ENCODE peak calls at places on chromosomes 2 and 18, in ten cellular contexts. H, U, O, B, N, M, W, J, F and G are unnamed samples. For H3K9me3, the result is how much of the 10 kb centered on the place peaks cover.

GRCh38 chr18:49459404-49460171 is 857 bp downstream of the DYM start:
- DNase-seq in H (peak), U (peak), O (peak), B (no peak), N (no peak), M (peak), W (peak), J (no peak), F (no peak), G (no peak)

GRCh38 chr2:203484266-203485112 is 50.6 kb downstream of the RAPH1 start:
- DNase-seq in H (no peak), U (peak), O (peak), B (no peak), N (no peak), M (peak), W (peak), J (no peak), F (peak), G (no peak)

GRCh38 chr2:102141011-102141914 is 1.3 kb upstream of the IL1R1 start:
- DNase-seq in H (peak), U (no peak), O (no peak), B (no peak), N (no peak), M (peak), W (peak), J (peak), F (no peak), G (no peak)

GRCh38 chr18:45073556-45073955 is 392.9 kb downstream of the SETBP1 start:
- DNase-seq in H (no peak), U (no peak), O (no peak), B (no peak), N (no peak), M (no peak), W (no peak), J (no peak), F (no peak), G (no peak)

GRCh38 chr2:120934221-120934639 is 198.6 kb downstream of the GLI2 start:
- DNase-seq in H (no peak), U (no peak), O (no peak), B (no peak), N (no peak), M (peak), W (no peak), J (peak), F (no peak), G (no peak)

GRCh38 chr2:42614838-42615237 is 46.4 kb downstream of the MTA3 start:
- DNase-seq in H (no peak), U (no peak), O (no peak), B (no peak), N (no peak), M (no peak), W (no peak), J (no peak), F (no peak), G (no peak)

GRCh38 chr2:153474407-153474806 is 4.2 kb downstream of the RPRM start:
- DNase-seq in H (no peak), U (no peak), O (no peak), B (no peak), N (no peak), M (no peak), W (no peak), J (no peak), F (no peak), G (no peak)

GRCh38 chr2:208399201-208399600 is 7.4 kb upstream of the PTH2R start:
- DNase-seq in H (no peak), U (no peak), O (no peak), B (no peak), N (no peak), M (no peak), W (no peak), J (no peak), F (no peak), G (no peak)

GRCh38 chr18:44841769-44842587 is 161.3 kb downstream of the SETBP1 start:
- DNase-seq in H (no peak), U (no peak), O (peak), B (no peak), N (no peak), M (no peak), W (no peak), J (no peak), F (no peak), G (no peak)

GRCh38 chr2:151882786-151883445 is 54.7 kb upstream of the ARL5A start:
- DNase-seq in H (no peak), U (no peak), O (no peak), B (no peak), N (no peak), M (no peak), W (no peak), J (peak), F (no peak), G (no peak)

GRCh38 chr2:70431948-70432347 is 121.7 kb downstream of the TGFA start:
- DNase-seq in H (no peak), U (no peak), O (no peak), B (peak), N (no peak), M (no peak), W (no peak), J (no peak), F (no peak), G (no peak)

GRCh38 chr2:11368059-11368572 is 23.7 kb upstream of the ROCK2 start:
- DNase-seq in H (no peak), U (no peak), O (no peak), B (no peak), N (no peak), M (no peak), W (peak), J (peak), F (no peak), G (no peak)

DNA sequence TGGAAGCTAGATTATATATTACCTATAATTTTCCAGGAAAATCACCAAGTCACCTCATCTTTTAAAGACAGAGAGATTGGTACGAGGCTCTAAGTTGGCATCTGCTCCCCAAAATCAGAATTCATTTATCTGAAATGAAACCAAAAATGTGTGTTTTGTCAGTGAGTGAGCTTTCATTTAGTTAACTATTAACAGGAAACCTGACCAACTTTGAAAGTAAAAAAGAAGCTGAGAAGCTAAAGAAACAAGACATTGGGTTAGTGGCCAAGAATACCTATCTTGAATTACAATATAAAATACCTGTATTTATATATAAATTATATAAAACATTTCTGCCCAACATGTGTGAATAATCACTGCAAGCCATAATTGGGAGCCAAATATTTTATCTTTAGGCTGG is 1.9 kb downstream of the MPPE1 start:
- DNase-seq in H (no peak), U (no peak), O (no peak), B (no peak), N (no peak), M (no peak), W (no peak), J (no peak), F (no peak), G (no peak)
- H2AFZ ChIP-seq in H (no peak), U (no peak), O (no peak), B (no peak), N (no peak), M (no peak), W (no peak), J (no peak), F (no peak), G (no peak)

DNA sequence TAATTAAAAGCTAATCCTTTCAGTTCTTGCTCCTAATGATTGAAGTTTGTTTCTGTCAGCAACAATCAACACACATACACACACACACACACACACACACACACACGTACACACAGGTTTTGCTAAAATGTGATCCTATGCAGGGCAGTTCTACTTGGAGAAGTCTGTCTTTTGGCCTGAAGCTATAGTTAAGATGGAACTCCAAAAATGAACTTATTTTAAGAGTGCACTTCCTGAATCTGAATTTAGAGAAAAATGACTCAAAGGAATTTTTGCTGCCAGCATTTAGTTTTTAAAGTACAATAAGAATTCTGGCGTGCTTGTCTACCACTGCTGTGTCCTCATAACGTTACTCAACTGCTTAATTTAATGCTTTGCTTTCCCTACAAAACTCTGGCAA is 6.6 kb downstream of the GALNT5 start:
- DNase-seq in H (peak), U (no peak), O (no peak), B (no peak), N (no peak), M (peak), W (peak), J (no peak), F (no peak), G (no peak)
- H3K4me3 ChIP-seq in H (peak), U (no peak), O (no peak), B (no peak), N (no peak), M (peak), W (no peak), J (peak), F (no peak), G (no peak)

GRCh38 chr18:58013241-58014211 is 30.5 kb upstream of the NEDD4L start:
- DNase-seq in H (peak), U (no peak), O (no peak), B (no peak), N (no peak), M (peak), W (peak), J (no peak), F (peak), G (no peak)
- H3K9me3 ChIP-seq in H (under half), U (under half), O (under half), B (under half), N (under half), M (under half), W (under half), J (under half), F (under half), G (under half)

DNA sequence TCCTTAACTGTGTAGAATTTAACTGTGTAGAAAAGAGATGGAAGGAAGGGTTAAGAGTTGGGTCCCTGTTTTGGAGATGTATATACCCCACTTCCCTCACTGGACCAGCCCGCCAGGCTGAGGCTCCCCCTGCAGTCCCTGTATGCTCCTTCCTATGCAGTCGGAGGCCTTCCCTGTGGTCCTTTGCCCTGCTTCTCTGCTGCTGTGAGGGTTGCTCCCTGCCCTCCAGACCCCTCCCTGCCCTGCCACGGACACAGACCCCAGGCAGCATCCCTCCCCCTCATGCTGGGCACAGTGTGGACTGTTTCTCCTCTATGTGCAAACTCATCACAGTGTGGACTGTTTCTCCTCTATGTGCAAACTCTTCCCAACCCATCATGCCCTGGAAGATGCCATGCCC is 88.7 kb downstream of the TGOLN2 start:
- DNase-seq in H (no peak), U (no peak), O (no peak), B (no peak), N (no peak), M (no peak), W (no peak), J (no peak), F (no peak), G (no peak)
- H2AFZ ChIP-seq in H (no peak), U (no peak), O (no peak), B (no peak), N (no peak), M (no peak), W (no peak), J (no peak), F (no peak), G (no peak)

GRCh38 chr2:167972020-167972419 is 275.4 kb downstream of the STK39 start:
- DNase-seq in H (no peak), U (no peak), O (no peak), B (no peak), N (no peak), M (no peak), W (no peak), J (no peak), F (no peak), G (no peak)

GRCh38 chr2:167966937-167967913 is 280.2 kb downstream of the STK39 start:
- DNase-seq in H (no peak), U (no peak), O (no peak), B (no peak), N (no peak), M (peak), W (no peak), J (no peak), F (no peak), G (no peak)

DNA sequence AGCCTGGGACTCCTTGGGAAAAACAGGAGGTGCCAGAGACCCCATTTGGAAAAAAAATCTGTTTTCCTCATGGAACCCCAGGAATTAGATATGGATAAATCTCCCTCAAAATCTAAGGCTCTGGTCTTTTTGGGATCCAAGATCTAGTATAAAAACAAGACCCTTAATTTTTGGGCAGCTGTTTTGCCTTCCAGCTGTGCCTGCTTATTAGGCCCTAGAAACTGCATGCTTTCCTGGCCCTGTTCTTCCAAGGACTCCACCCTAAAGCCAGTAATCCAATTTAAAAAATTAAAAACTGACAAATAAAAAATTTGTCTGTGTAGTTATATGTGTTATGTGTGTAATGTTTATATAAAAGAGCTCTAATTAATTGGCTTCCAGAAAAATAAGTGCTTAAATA is 274.6 kb downstream of the STK39 start:
- DNase-seq in H (no peak), U (no peak), O (no peak), B (no peak), N (no peak), M (no peak), W (no peak), J (no peak), F (no peak), G (no peak)
- H3K4me3 ChIP-seq in H (no peak), U (no peak), O (no peak), B (no peak), N (no peak), M (no peak), W (no peak), J (no peak), F (no peak), G (no peak)

DNA sequence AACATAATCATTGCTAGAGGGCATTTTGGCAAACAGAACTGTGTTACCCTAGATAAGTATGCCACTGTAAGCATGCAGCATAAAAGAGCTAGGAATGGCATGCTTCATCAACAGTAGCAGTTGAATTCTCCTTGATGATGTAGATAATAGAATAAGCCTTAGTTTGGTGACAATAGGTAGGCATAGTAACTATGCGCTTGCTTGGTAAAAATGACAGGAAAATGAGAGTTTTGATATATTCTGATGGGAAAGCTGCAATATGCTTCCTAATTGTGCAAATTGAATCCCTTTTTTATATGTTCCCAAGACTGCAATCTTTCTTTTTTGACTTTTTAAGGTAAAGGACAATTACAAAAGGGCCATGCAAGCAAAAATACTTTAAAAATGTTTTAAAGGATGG is 930.9 kb upstream of the FAM98A start:
- DNase-seq in H (no peak), U (no peak), O (no peak), B (no peak), N (no peak), M (no peak), W (no peak), J (no peak), F (no peak), G (no peak)
- H3K9me3 ChIP-seq in H (under half), U (under half), O (under half), B (under half), N (under half), M (under half), W (under half), J (under half), F (under half), G (under half)

GRCh38 chr18:7923105-7923504 is 356.0 kb downstream of the PTPRM start:
- DNase-seq in H (no peak), U (no peak), O (no peak), B (no peak), N (no peak), M (no peak), W (no peak), J (no peak), F (peak), G (no peak)
- H2AFZ ChIP-seq in H (no peak), U (no peak), O (no peak), B (peak), N (no peak), M (no peak), W (no peak), J (no peak), F (no peak), G (no peak)

GRCh38 chr2:240818543-240819403 is 1.2 kb downstream of the KIF1A start:
- DNase-seq in H (no peak), U (peak), O (no peak), B (no peak), N (peak), M (no peak), W (no peak), J (peak), F (no peak), G (no peak)
- H3K4me3 ChIP-seq in H (no peak), U (peak), O (no peak), B (no peak), N (peak), M (no peak), W (no peak), J (no peak), F (no peak), G (no peak)

DNA sequence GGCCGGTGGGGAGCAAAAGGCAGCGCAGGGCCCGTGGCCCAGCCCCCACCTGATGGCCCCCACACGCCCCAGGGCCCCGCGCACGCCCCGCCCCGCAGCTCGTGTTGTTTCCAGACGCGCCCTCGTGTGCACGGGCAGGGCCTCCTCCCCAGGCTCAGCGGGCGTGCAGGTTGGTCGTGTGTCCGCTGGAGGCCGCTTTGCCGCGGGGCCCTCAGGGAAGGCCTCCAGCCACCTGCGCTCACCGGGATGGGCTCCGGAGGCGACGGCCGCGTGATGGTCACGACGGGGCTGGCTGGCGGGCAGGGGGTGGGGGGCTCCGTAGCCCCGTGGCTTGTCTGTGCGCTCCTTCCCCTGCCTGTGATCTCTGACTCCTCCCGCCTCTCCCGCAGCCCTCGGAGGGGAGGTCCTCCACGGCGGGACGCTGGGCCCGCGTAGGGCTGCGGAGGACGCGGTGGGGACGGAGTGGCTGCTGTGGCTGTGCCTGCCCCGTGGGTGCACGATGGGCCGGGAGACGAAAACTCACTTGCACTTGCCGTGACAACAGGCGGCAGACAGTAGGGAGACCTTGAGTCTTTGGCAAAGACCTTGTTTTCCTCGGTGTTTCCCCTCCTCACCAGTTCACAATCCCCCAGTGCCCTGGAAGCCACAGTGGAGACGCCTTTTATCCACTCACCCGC is 67.1 kb downstream of the RTP5 start:
- DNase-seq in H (no peak), U (no peak), O (no peak), B (no peak), N (no peak), M (no peak), W (no peak), J (peak), F (no peak), G (no peak)
- H3K9me3 ChIP-seq in H (under half), U (under half), O (under half), B (under half), N (under half), M (under half), W (under half), J (under half), F (under half), G (under half)